ENCODE peak calls at places on chromosomes 2 and 18, in four cellular contexts. H is mesenchymal stem cell, E is neuronal stem cell, P is IMR-90. U is an unnamed sample.

GRCh38 chr2:176483481-176483880 is 214.2 kb downstream of the MTX2 start:
- DNase-seq in H (no peak), E (no peak), P (no peak), U (no peak)

GRCh38 chr18:7870855-7871254 is 303.7 kb downstream of the PTPRM start:
- DNase-seq in H (peak; percentile 46), E (no peak), P (peak; percentile 14), U (no peak)

GRCh38 chr2:120175000-120175581 is 48.1 kb downstream of the TMEM185B start:
- DNase-seq in H (peak; percentile 70), E (peak; percentile 50), P (peak; percentile 79), U (peak; percentile 68)

GRCh38 chr2:72887032-72887835 is at the start of gene SPR:
- DNase-seq in H (peak; percentile 72), E (no peak), P (peak; percentile 40), U (no peak)

GRCh38 chr2:222862068-222862914 is 1.5 kb downstream of the ACSL3 start:
- DNase-seq in H (peak; percentile 63), E (no peak), P (peak; percentile 62), U (no peak)

GRCh38 chr2:2016912-2017311 is 272.6 kb upstream of the PXDN start:
- DNase-seq in H (no peak), E (no peak), P (no peak), U (no peak)

GRCh38 chr2:33212151-33212550 is 264.3 kb upstream of the RASGRP3 start:
- DNase-seq in H (peak; percentile 97), E (no peak), P (peak; percentile 98), U (no peak)

GRCh38 chr2:176709541-176709951 is 440.3 kb downstream of the MTX2 start:
- DNase-seq in H (no peak), E (no peak), P (no peak), U (peak; percentile 24)

GRCh38 chr2:236888766-236889035 is 197.0 kb upstream of the COPS8 start:
- DNase-seq in H (no peak), E (no peak), P (no peak), U (no peak)
- H3K18ac ChIP-seq in H (peak overlapping the region; percentile 95), E (peak overlapping the region; percentile 78), P (no peak overlapping the region), U (no peak overlapping the region)

GRCh38 chr2:46101557-46102220 is 195.5 kb upstream of the EPAS1 start:
- DNase-seq in H (no peak), E (no peak), P (no peak), U (no peak)

GRCh38 chr2:46096272-46096671 is 200.9 kb upstream of the EPAS1 start:
- DNase-seq in H (peak; percentile 63), E (no peak), P (peak; percentile 41), U (peak; percentile 24)

GRCh38 chr2:46097714-46098480 is 199.3 kb upstream of the EPAS1 start:
- DNase-seq in H (peak; percentile 97), E (no peak), P (peak; percentile 100), U (peak; percentile 28)

GRCh38 chr2:46095821-46096220 is 201.4 kb upstream of the EPAS1 start:
- DNase-seq in H (peak; percentile 61), E (no peak), P (peak; percentile 42), U (no peak)

GRCh38 chr2:46098606-46099005 is 198.6 kb upstream of the EPAS1 start:
- DNase-seq in H (peak; percentile 74), E (no peak), P (peak; percentile 92), U (no peak)
- H3K27ac ChIP-seq in H (peak overlapping the region; percentile 44), E (no peak overlapping the region), P (peak overlapping the region; percentile 98), U (no peak overlapping the region)

GRCh38 chr18:58139627-58140026 is 95.6 kb downstream of the NEDD4L start:
- DNase-seq in H (no peak), E (no peak), P (no peak), U (peak; percentile 25)
- H3K18ac ChIP-seq in H (peak overlapping the region; percentile 75), E (no peak overlapping the region), P (no peak overlapping the region), U (no peak overlapping the region)

GRCh38 chr2:134906726-134907125 is 11.9 kb upstream of the CCNT2 start:
- DNase-seq in H (no peak), E (no peak), P (no peak), U (peak; percentile 29)
- H3K27ac ChIP-seq in H (no peak overlapping the region), E (no peak overlapping the region), P (no peak overlapping the region), U (no peak overlapping the region)

DNA sequence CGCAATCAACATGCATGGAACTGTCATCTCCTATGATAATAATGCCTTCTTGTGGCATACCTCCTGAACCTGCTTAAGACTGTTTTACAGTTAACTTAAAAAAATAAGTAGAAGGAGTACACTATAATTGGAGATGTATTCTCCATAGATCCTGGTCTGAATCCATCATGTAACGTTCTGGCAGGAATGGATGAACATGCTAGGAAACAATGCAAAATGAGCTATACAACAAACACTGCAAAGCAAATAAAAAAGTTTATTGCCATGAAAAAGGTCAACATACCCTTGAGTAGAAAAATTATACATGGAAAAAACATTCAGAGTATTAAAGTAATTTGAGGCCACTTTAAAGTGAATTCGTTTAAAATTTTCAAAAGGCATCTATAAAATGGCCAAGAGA is 71.5 kb upstream of the SCN7A start:
- DNase-seq in H (no peak), E (no peak), P (no peak), U (no peak)
- H3K18ac ChIP-seq in H (no peak overlapping the region), E (no peak overlapping the region), P (no peak overlapping the region), U (no peak overlapping the region)

GRCh38 chr2:104504331-104505073 is 349.4 kb upstream of the POU3F3 start:
- DNase-seq in H (no peak), E (no peak), P (no peak), U (no peak)

GRCh38 chr2:104502904-104503303 is 351.0 kb upstream of the POU3F3 start:
- DNase-seq in H (no peak), E (no peak), P (no peak), U (no peak)

DNA sequence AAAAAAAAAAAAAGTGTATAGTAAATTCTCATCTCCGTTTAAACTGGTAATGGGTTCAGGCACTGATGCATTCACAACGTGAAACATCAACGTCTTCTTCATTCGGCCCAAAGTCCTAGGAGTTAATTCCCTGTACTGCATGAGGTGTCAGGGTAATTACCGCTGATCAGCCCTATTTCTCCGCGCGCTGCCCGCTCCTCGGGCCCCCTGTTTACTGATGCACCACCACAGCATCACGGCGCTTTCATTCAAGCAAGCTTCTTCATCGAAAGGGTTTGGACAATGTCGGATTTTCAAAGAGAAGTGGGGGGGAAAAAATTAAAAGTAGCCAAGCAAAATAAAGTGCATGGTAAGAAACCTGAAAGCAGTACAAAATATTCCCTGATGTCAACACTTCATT is 352.0 kb upstream of the POU3F3 start:
- DNase-seq in H (no peak), E (no peak), P (no peak), U (no peak)
- H3K27ac ChIP-seq in H (no peak overlapping the region), E (no peak overlapping the region), P (no peak overlapping the region), U (no peak overlapping the region)

GRCh38 chr2:216680951-216681629 is 14.3 kb downstream of the IGFBP5 start:
- DNase-seq in H (no peak), E (no peak), P (peak; percentile 34), U (no peak)
- H3K18ac ChIP-seq in H (no peak overlapping the region), E (no peak overlapping the region), P (no peak overlapping the region), U (no peak overlapping the region)

GRCh38 chr2:235024951-235025773 is 73.3 kb downstream of the SH3BP4 start:
- DNase-seq in H (no peak), E (no peak), P (no peak), U (no peak)
- H3K27ac ChIP-seq in H (peak overlapping the region; percentile 71), E (no peak overlapping the region), P (peak overlapping the region; percentile 71), U (no peak overlapping the region)

DNA sequence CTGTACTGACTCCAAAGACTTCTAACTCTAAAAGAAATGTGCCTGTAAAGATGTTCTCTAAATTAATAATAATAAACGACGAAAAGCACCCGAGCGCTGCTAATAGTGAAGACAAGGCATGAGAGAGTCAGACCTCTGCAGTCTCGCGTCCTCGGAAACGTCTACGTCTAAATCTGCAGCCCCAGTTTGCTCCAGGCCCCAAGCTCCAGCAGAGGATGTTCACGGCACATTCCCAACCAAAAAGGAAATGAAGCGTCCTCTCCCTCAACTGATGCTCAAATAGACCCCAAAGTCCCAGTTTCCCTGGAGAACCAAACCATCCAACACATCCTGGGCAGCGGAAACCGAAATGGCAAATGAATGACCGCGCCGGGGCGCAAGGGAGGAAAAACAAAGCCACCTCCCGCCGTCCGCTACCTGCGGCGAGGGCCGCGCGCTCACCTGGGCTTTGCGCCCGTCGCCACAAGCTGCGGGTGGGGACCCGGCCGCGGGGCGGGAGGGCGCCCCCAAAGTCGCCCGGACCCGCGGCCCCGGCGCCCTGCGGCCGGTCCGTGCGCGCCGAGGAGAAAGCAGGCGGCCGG is 47.1 kb upstream of the CCDC150 start:
- DNase-seq in H (peak; percentile 60), E (peak; percentile 41), P (peak; percentile 49), U (peak; percentile 86)
- H3K18ac ChIP-seq in H (no peak overlapping the region), E (peak overlapping the region; percentile 44), P (peak overlapping the region; percentile 2), U (peak overlapping the region; percentile 76)